ENCODE peak calls at places on chromosomes 11 and 22, in five cellular contexts. One of them, this sample, is unnamed.

GRCh38 chr11:17396598-17397310 is 8.3 kb upstream of the KCNJ11 start:
- DNase-seq in pancreas: no peak
- DNase-seq in AG04450: no peak
- DNase-seq in GM13976: peak
- DNase-seq in dorsolateral prefrontal cortex: no peak
- DNase-seq in this sample: no peak

GRCh38 chr11:58856806-58857205 is 12.3 kb upstream of the GLYATL2 start:
- DNase-seq in pancreas: no peak
- DNase-seq in AG04450: no peak
- DNase-seq in dorsolateral prefrontal cortex: no peak
- DNase-seq in GM13976: no peak
- DNase-seq in this sample: no peak

GRCh38 chr11:108346451-108346850 is 120.9 kb downstream of the C11orf65 start:
- DNase-seq in pancreas: no peak
- DNase-seq in AG04450: no peak
- DNase-seq in dorsolateral prefrontal cortex: no peak
- DNase-seq in GM13976: no peak
- DNase-seq in this sample: no peak

GRCh38 chr22:50506611-50507420 is 686 bp downstream of the LMF2 start:
- DNase-seq in pancreas: peak
- DNase-seq in dorsolateral prefrontal cortex: no peak
- DNase-seq in GM13976: no peak
- DNase-seq in AG04450: no peak
- DNase-seq in this sample: no peak

GRCh38 chr11:58573451-58574104 is 2.1 kb downstream of the LPXN start:
- DNase-seq in dorsolateral prefrontal cortex: no peak
- DNase-seq in AG04450: peak
- DNase-seq in GM13976: peak
- DNase-seq in pancreas: peak
- DNase-seq in this sample: peak

GRCh38 chr22:37896181-37896592 is 9.9 kb upstream of the MICALL1 start:
- DNase-seq in GM13976: peak
- DNase-seq in pancreas: no peak
- DNase-seq in AG04450: no peak
- DNase-seq in dorsolateral prefrontal cortex: no peak
- DNase-seq in this sample: peak

GRCh38 chr22:21736084-21736642 is 569 bp upstream of the YPEL1 start:
- DNase-seq in pancreas: no peak
- DNase-seq in AG04450: no peak
- DNase-seq in GM13976: no peak
- DNase-seq in dorsolateral prefrontal cortex: no peak
- DNase-seq in this sample: no peak

GRCh38 chr11:125156346-125156745 is 8.2 kb upstream of the PKNOX2 start:
- DNase-seq in AG04450: no peak
- DNase-seq in pancreas: no peak
- DNase-seq in GM13976: no peak
- DNase-seq in dorsolateral prefrontal cortex: no peak
- DNase-seq in this sample: no peak

GRCh38 chr22:40412441-40412840 is 42.0 kb downstream of the SGSM3 start:
- DNase-seq in GM13976: peak
- DNase-seq in AG04450: no peak
- DNase-seq in dorsolateral prefrontal cortex: no peak
- DNase-seq in pancreas: no peak
- DNase-seq in this sample: peak

GRCh38 chr11:117535870-117536411 is 208.3 kb downstream of the CEP164 start:
- DNase-seq in AG04450: no peak
- DNase-seq in pancreas: no peak
- DNase-seq in dorsolateral prefrontal cortex: peak
- DNase-seq in GM13976: no peak
- DNase-seq in this sample: no peak

GRCh38 chr11:130871616-130872015 is 44.7 kb downstream of the SNX19 start:
- DNase-seq in pancreas: no peak
- DNase-seq in dorsolateral prefrontal cortex: no peak
- DNase-seq in AG04450: no peak
- DNase-seq in GM13976: no peak
- DNase-seq in this sample: no peak

GRCh38 chr11:65634140-65634436 is 3.8 kb upstream of the SIPA1 start:
- DNase-seq in dorsolateral prefrontal cortex: no peak
- DNase-seq in GM13976: no peak
- DNase-seq in pancreas: no peak
- DNase-seq in AG04450: no peak
- DNase-seq in this sample: no peak

GRCh38 chr11:36945384-36945783 is 347.3 kb upstream of the RAG2 start:
- DNase-seq in pancreas: no peak
- DNase-seq in GM13976: no peak
- DNase-seq in AG04450: no peak
- DNase-seq in dorsolateral prefrontal cortex: no peak
- DNase-seq in this sample: no peak
- TF ChIP-seq CTCF in pancreas: no peak
- TF ChIP-seq CTCF in GM13976: peak
- TF ChIP-seq CTCF in AG04450: peak
- TF ChIP-seq CTCF in dorsolateral prefrontal cortex: no peak
- TF ChIP-seq CTCF in this sample: peak

GRCh38 chr11:6057452-6057851 is 26.9 kb upstream of the OR56A1 start:
- DNase-seq in AG04450: no peak
- DNase-seq in dorsolateral prefrontal cortex: no peak
- DNase-seq in pancreas: no peak
- DNase-seq in GM13976: no peak
- DNase-seq in this sample: no peak

GRCh38 chr11:6067502-6067901 is 36.9 kb upstream of the OR56A1 start:
- DNase-seq in GM13976: no peak
- DNase-seq in AG04450: no peak
- DNase-seq in pancreas: no peak
- DNase-seq in dorsolateral prefrontal cortex: no peak
- DNase-seq in this sample: no peak

GRCh38 chr11:6061475-6061874 is 30.9 kb upstream of the OR56A1 start:
- DNase-seq in AG04450: no peak
- DNase-seq in pancreas: no peak
- DNase-seq in dorsolateral prefrontal cortex: no peak
- DNase-seq in GM13976: no peak
- DNase-seq in this sample: no peak

GRCh38 chr11:6062691-6063358 is 32.3 kb upstream of the OR56A1 start:
- DNase-seq in AG04450: no peak
- DNase-seq in dorsolateral prefrontal cortex: no peak
- DNase-seq in pancreas: no peak
- DNase-seq in GM13976: no peak
- DNase-seq in this sample: no peak
- TF ChIP-seq CTCF in AG04450: no peak
- TF ChIP-seq CTCF in dorsolateral prefrontal cortex: no peak
- TF ChIP-seq CTCF in pancreas: no peak
- TF ChIP-seq CTCF in GM13976: no peak
- TF ChIP-seq CTCF in this sample: no peak

DNA sequence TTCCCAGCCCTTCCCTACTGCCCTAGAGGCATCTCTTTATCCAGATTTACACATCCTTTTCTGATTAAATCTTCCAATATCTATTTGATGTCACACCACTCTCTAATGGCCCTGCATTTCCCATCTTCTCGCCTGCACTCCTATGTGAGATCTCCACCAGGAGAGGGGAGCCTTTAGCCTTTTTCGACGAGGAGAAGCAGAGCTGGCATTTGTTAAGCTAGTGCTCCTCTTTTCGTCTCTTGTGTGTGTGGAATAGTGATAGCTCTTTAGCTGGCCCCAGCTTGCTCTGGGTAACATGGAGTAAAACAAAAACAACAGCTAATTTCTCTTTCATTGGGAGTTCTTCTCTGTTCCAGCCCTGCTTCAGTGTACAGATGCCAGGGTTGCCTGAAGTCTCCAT is 536.5 kb downstream of the NTM start:
- DNase-seq in AG04450: no peak
- DNase-seq in dorsolateral prefrontal cortex: no peak
- DNase-seq in GM13976: no peak
- DNase-seq in pancreas: no peak
- DNase-seq in this sample: no peak
- TF ChIP-seq CTCF in AG04450: peak
- TF ChIP-seq CTCF in dorsolateral prefrontal cortex: peak
- TF ChIP-seq CTCF in GM13976: no peak
- TF ChIP-seq CTCF in pancreas: no peak
- TF ChIP-seq CTCF in this sample: no peak

GRCh38 chr11:101620026-101620425 is 36.2 kb upstream of the TRPC6 start:
- DNase-seq in GM13976: no peak
- DNase-seq in pancreas: no peak
- DNase-seq in dorsolateral prefrontal cortex: no peak
- DNase-seq in AG04450: no peak
- DNase-seq in this sample: no peak
- TF ChIP-seq CTCF in GM13976: no peak
- TF ChIP-seq CTCF in pancreas: no peak
- TF ChIP-seq CTCF in dorsolateral prefrontal cortex: no peak
- TF ChIP-seq CTCF in AG04450: no peak
- TF ChIP-seq CTCF in this sample: no peak

DNA sequence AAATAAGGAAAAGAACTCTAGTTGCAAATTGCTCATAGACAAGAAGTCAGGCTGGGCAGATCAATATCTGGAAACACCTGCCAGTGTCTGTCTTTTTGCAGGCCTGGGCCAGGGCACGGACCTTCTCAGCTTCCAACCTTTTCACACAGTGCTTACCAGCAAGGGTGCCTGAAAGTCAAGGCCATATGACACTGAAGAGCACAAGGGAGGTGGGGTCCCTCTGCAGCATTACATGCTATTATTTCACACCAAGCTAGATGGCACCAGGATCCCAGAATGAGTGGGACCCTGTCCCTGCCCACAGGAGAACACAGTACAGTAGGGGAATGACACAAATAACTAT is 5.9 kb upstream of the PEX26 start:
- DNase-seq in pancreas: no peak
- DNase-seq in AG04450: no peak
- DNase-seq in GM13976: no peak
- DNase-seq in dorsolateral prefrontal cortex: no peak
- DNase-seq in this sample: no peak
- TF ChIP-seq CTCF in pancreas: no peak
- TF ChIP-seq CTCF in AG04450: no peak
- TF ChIP-seq CTCF in GM13976: no peak
- TF ChIP-seq CTCF in dorsolateral prefrontal cortex: no peak
- TF ChIP-seq CTCF in this sample: no peak

DNA sequence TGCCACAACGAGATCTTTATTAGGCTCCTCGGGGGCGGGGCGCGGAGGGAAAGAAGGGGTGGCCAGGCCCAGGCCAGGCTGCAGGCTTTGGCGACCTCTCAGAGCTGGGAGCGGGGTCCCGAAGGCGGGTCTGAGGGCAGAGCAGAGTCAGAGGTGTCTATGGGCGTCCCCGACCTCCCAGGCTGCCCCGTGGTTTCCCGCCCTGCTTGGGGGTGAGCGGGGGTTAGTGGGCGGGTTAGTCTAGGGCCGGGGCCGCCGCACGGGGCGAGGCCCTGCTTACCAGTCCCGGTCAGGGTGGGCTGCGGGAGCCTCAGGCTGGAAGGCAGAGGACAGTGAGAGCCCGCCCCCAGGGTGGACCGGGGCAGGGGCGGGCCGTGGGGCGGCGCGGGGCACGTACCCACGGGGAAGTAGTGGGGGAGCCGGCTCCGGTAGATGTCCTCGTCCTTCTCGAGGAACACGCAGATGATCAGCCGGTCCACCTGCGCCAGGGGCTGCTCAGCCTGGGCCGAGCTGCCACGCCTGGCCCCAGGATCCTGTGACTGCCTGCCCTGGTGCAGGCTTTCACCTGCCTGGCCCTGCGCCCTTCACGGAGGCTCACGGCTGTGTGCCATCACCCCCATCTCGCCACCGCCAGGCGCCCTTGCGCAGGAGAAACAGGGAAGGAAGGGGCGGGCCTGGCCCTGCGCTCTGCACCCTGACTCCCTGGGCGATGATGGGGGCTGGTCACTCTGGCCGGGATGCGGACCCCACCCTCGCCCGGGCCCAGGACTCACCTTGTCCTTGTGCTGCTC is 12.5 kb downstream of the OTUB1 start:
- DNase-seq in AG04450: no peak
- DNase-seq in GM13976: no peak
- DNase-seq in pancreas: no peak
- DNase-seq in dorsolateral prefrontal cortex: no peak
- DNase-seq in this sample: no peak
- TF ChIP-seq CTCF in AG04450: no peak
- TF ChIP-seq CTCF in GM13976: no peak
- TF ChIP-seq CTCF in pancreas: no peak
- TF ChIP-seq CTCF in dorsolateral prefrontal cortex: no peak
- TF ChIP-seq CTCF in this sample: no peak

GRCh38 chr11:69787457-69787856 is 12.3 kb upstream of the FGF4 start:
- DNase-seq in dorsolateral prefrontal cortex: no peak
- DNase-seq in pancreas: no peak
- DNase-seq in GM13976: no peak
- DNase-seq in AG04450: no peak
- DNase-seq in this sample: no peak
- TF ChIP-seq CTCF in dorsolateral prefrontal cortex: no peak
- TF ChIP-seq CTCF in pancreas: no peak
- TF ChIP-seq CTCF in GM13976: no peak
- TF ChIP-seq CTCF in AG04450: no peak
- TF ChIP-seq CTCF in this sample: no peak

GRCh38 chr22:30219049-30219448 is 27.5 kb downstream of the LIF start:
- DNase-seq in dorsolateral prefrontal cortex: no peak
- DNase-seq in AG04450: no peak
- DNase-seq in pancreas: no peak
- DNase-seq in GM13976: no peak
- DNase-seq in this sample: no peak
- TF ChIP-seq CTCF in dorsolateral prefrontal cortex: no peak
- TF ChIP-seq CTCF in AG04450: peak
- TF ChIP-seq CTCF in pancreas: no peak
- TF ChIP-seq CTCF in GM13976: no peak
- TF ChIP-seq CTCF in this sample: no peak